ENCODE peak calls at places on chromosomes 1 and 21, in nine cellular contexts. One of them, this sample, is unnamed.

GRCh38 chr1:224433041-224433670 is 1.4 kb downstream of the WDR26 start:
- DNase-seq in activated CD4-positive, alpha-beta T cell treated with anti-CD3 and anti-CD28 coated beads, Interleukin-2, amount 10 ng/mL, durations not matched to agents 7 days and 5 days: peak; percentile 35
- DNase-seq in NCI-H1105: peak; percentile 16
- DNase-seq in activated CD8-positive, alpha-beta memory T cell treated with anti-CD3 and anti-CD28 coated beads for 1 hour: no peak
- DNase-seq in stimulated activated CD4-positive, alpha-beta T cell treated with anti-CD3 and anti-CD28 coated beads, Interleukin-1b, Interleukin-23, amount 100 ng/mL, for 4 hours: peak; percentile 10
- DNase-seq in WERI-Rb-1: peak; percentile 34
- DNase-seq in KG1: no peak
- DNase-seq in left cardiac atrium: no peak
- DNase-seq in nephron progenitor cell: peak; percentile 50
- DNase-seq in this sample: peak; percentile 35

GRCh38 chr1:31010081-31010989 is 55.2 kb downstream of the PUM1 start:
- DNase-seq in left cardiac atrium: no peak
- DNase-seq in KG1: no peak
- DNase-seq in WERI-Rb-1: no peak
- DNase-seq in nephron progenitor cell: no peak
- DNase-seq in activated CD8-positive, alpha-beta memory T cell treated with anti-CD3 and anti-CD28 coated beads for 1 hour: no peak
- DNase-seq in NCI-H1105: no peak
- DNase-seq in activated CD4-positive, alpha-beta T cell treated with anti-CD3 and anti-CD28 coated beads, Interleukin-2, amount 10 ng/mL, durations not matched to agents 7 days and 5 days: peak; percentile 17
- DNase-seq in stimulated activated CD4-positive, alpha-beta T cell treated with anti-CD3 and anti-CD28 coated beads, Interleukin-1b, Interleukin-23, amount 100 ng/mL, for 4 hours: peak; percentile 7
- DNase-seq in this sample: no peak

GRCh38 chr1:106880226-106880625 is 176.2 kb upstream of the PRMT6 start:
- DNase-seq in left cardiac atrium: no peak
- DNase-seq in NCI-H1105: no peak
- DNase-seq in activated CD8-positive, alpha-beta memory T cell treated with anti-CD3 and anti-CD28 coated beads for 1 hour: no peak
- DNase-seq in WERI-Rb-1: no peak
- DNase-seq in activated CD4-positive, alpha-beta T cell treated with anti-CD3 and anti-CD28 coated beads, Interleukin-2, amount 10 ng/mL, durations not matched to agents 7 days and 5 days: no peak
- DNase-seq in nephron progenitor cell: no peak
- DNase-seq in stimulated activated CD4-positive, alpha-beta T cell treated with anti-CD3 and anti-CD28 coated beads, Interleukin-1b, Interleukin-23, amount 100 ng/mL, for 4 hours: no peak
- DNase-seq in KG1: no peak
- DNase-seq in this sample: no peak

GRCh38 chr1:84698718-84699117 is 8.5 kb upstream of the SSX2IP start:
- DNase-seq in activated CD4-positive, alpha-beta T cell treated with anti-CD3 and anti-CD28 coated beads, Interleukin-2, amount 10 ng/mL, durations not matched to agents 7 days and 5 days: no peak
- DNase-seq in nephron progenitor cell: no peak
- DNase-seq in WERI-Rb-1: no peak
- DNase-seq in left cardiac atrium: no peak
- DNase-seq in KG1: no peak
- DNase-seq in stimulated activated CD4-positive, alpha-beta T cell treated with anti-CD3 and anti-CD28 coated beads, Interleukin-1b, Interleukin-23, amount 100 ng/mL, for 4 hours: no peak
- DNase-seq in activated CD8-positive, alpha-beta memory T cell treated with anti-CD3 and anti-CD28 coated beads for 1 hour: no peak
- DNase-seq in NCI-H1105: no peak
- DNase-seq in this sample: no peak

GRCh38 chr1:57894315-57894714 is 470.5 kb upstream of the DAB1 start:
- DNase-seq in nephron progenitor cell: no peak
- DNase-seq in KG1: no peak
- DNase-seq in WERI-Rb-1: no peak
- DNase-seq in stimulated activated CD4-positive, alpha-beta T cell treated with anti-CD3 and anti-CD28 coated beads, Interleukin-1b, Interleukin-23, amount 100 ng/mL, for 4 hours: no peak
- DNase-seq in activated CD4-positive, alpha-beta T cell treated with anti-CD3 and anti-CD28 coated beads, Interleukin-2, amount 10 ng/mL, durations not matched to agents 7 days and 5 days: no peak
- DNase-seq in activated CD8-positive, alpha-beta memory T cell treated with anti-CD3 and anti-CD28 coated beads for 1 hour: no peak
- DNase-seq in NCI-H1105: no peak
- DNase-seq in left cardiac atrium: no peak
- DNase-seq in this sample: no peak

GRCh38 chr1:15089244-15089992 is 64.1 kb upstream of the TMEM51 start:
- DNase-seq in stimulated activated CD4-positive, alpha-beta T cell treated with anti-CD3 and anti-CD28 coated beads, Interleukin-1b, Interleukin-23, amount 100 ng/mL, for 4 hours: no peak
- DNase-seq in NCI-H1105: no peak
- DNase-seq in activated CD4-positive, alpha-beta T cell treated with anti-CD3 and anti-CD28 coated beads, Interleukin-2, amount 10 ng/mL, durations not matched to agents 7 days and 5 days: no peak
- DNase-seq in KG1: no peak
- DNase-seq in activated CD8-positive, alpha-beta memory T cell treated with anti-CD3 and anti-CD28 coated beads for 1 hour: no peak
- DNase-seq in left cardiac atrium: no peak
- DNase-seq in WERI-Rb-1: no peak
- DNase-seq in nephron progenitor cell: no peak
- DNase-seq in this sample: no peak

GRCh38 chr1:50097041-50097739 is 11.5 kb upstream of the ELAVL4 start:
- DNase-seq in stimulated activated CD4-positive, alpha-beta T cell treated with anti-CD3 and anti-CD28 coated beads, Interleukin-1b, Interleukin-23, amount 100 ng/mL, for 4 hours: no peak
- DNase-seq in left cardiac atrium: no peak
- DNase-seq in nephron progenitor cell: no peak
- DNase-seq in activated CD8-positive, alpha-beta memory T cell treated with anti-CD3 and anti-CD28 coated beads for 1 hour: no peak
- DNase-seq in activated CD4-positive, alpha-beta T cell treated with anti-CD3 and anti-CD28 coated beads, Interleukin-2, amount 10 ng/mL, durations not matched to agents 7 days and 5 days: no peak
- DNase-seq in KG1: no peak
- DNase-seq in NCI-H1105: no peak
- DNase-seq in WERI-Rb-1: no peak
- DNase-seq in this sample: no peak

GRCh38 chr1:110674337-110675059 is at the start of gene KCNA3:
- DNase-seq in left cardiac atrium: peak; percentile 40
- DNase-seq in NCI-H1105: peak; percentile 54
- DNase-seq in activated CD4-positive, alpha-beta T cell treated with anti-CD3 and anti-CD28 coated beads, Interleukin-2, amount 10 ng/mL, durations not matched to agents 7 days and 5 days: peak; percentile 67
- DNase-seq in KG1: no peak
- DNase-seq in stimulated activated CD4-positive, alpha-beta T cell treated with anti-CD3 and anti-CD28 coated beads, Interleukin-1b, Interleukin-23, amount 100 ng/mL, for 4 hours: peak; percentile 60
- DNase-seq in activated CD8-positive, alpha-beta memory T cell treated with anti-CD3 and anti-CD28 coated beads for 1 hour: peak; percentile 58
- DNase-seq in WERI-Rb-1: no peak
- DNase-seq in nephron progenitor cell: peak; percentile 82
- DNase-seq in this sample: peak; percentile 66

GRCh38 chr21:36485476-36485875 is 5.6 kb upstream of the CLDN14 start:
- DNase-seq in WERI-Rb-1: no peak
- DNase-seq in activated CD8-positive, alpha-beta memory T cell treated with anti-CD3 and anti-CD28 coated beads for 1 hour: no peak
- DNase-seq in left cardiac atrium: no peak
- DNase-seq in activated CD4-positive, alpha-beta T cell treated with anti-CD3 and anti-CD28 coated beads, Interleukin-2, amount 10 ng/mL, durations not matched to agents 7 days and 5 days: no peak
- DNase-seq in KG1: no peak
- DNase-seq in stimulated activated CD4-positive, alpha-beta T cell treated with anti-CD3 and anti-CD28 coated beads, Interleukin-1b, Interleukin-23, amount 100 ng/mL, for 4 hours: no peak
- DNase-seq in NCI-H1105: no peak
- DNase-seq in nephron progenitor cell: no peak
- DNase-seq in this sample: no peak

GRCh38 chr1:163875927-163876320 is 554.2 kb downstream of the NUF2 start:
- DNase-seq in NCI-H1105: no peak
- DNase-seq in stimulated activated CD4-positive, alpha-beta T cell treated with anti-CD3 and anti-CD28 coated beads, Interleukin-1b, Interleukin-23, amount 100 ng/mL, for 4 hours: no peak
- DNase-seq in activated CD8-positive, alpha-beta memory T cell treated with anti-CD3 and anti-CD28 coated beads for 1 hour: no peak
- DNase-seq in KG1: no peak
- DNase-seq in WERI-Rb-1: no peak
- DNase-seq in activated CD4-positive, alpha-beta T cell treated with anti-CD3 and anti-CD28 coated beads, Interleukin-2, amount 10 ng/mL, durations not matched to agents 7 days and 5 days: no peak
- DNase-seq in nephron progenitor cell: no peak
- DNase-seq in left cardiac atrium: no peak
- DNase-seq in this sample: no peak

GRCh38 chr21:27213328-27213727 is 246.4 kb upstream of the ADAMTS5 start:
- DNase-seq in stimulated activated CD4-positive, alpha-beta T cell treated with anti-CD3 and anti-CD28 coated beads, Interleukin-1b, Interleukin-23, amount 100 ng/mL, for 4 hours: no peak
- DNase-seq in activated CD4-positive, alpha-beta T cell treated with anti-CD3 and anti-CD28 coated beads, Interleukin-2, amount 10 ng/mL, durations not matched to agents 7 days and 5 days: no peak
- DNase-seq in left cardiac atrium: no peak
- DNase-seq in KG1: no peak
- DNase-seq in NCI-H1105: no peak
- DNase-seq in nephron progenitor cell: no peak
- DNase-seq in activated CD8-positive, alpha-beta memory T cell treated with anti-CD3 and anti-CD28 coated beads for 1 hour: no peak
- DNase-seq in WERI-Rb-1: no peak
- DNase-seq in this sample: no peak

GRCh38 chr1:2788506-2789163 is 12.9 kb downstream of the TTC34 start:
- DNase-seq in WERI-Rb-1: peak; percentile 6
- DNase-seq in left cardiac atrium: peak; percentile 18
- DNase-seq in stimulated activated CD4-positive, alpha-beta T cell treated with anti-CD3 and anti-CD28 coated beads, Interleukin-1b, Interleukin-23, amount 100 ng/mL, for 4 hours: no peak
- DNase-seq in NCI-H1105: no peak
- DNase-seq in activated CD4-positive, alpha-beta T cell treated with anti-CD3 and anti-CD28 coated beads, Interleukin-2, amount 10 ng/mL, durations not matched to agents 7 days and 5 days: no peak
- DNase-seq in nephron progenitor cell: no peak
- DNase-seq in KG1: no peak
- DNase-seq in activated CD8-positive, alpha-beta memory T cell treated with anti-CD3 and anti-CD28 coated beads for 1 hour: no peak
- DNase-seq in this sample: no peak

GRCh38 chr1:14939527-14940284 is 213.8 kb upstream of the TMEM51 start:
- DNase-seq in left cardiac atrium: no peak
- DNase-seq in nephron progenitor cell: no peak
- DNase-seq in NCI-H1105: no peak
- DNase-seq in activated CD8-positive, alpha-beta memory T cell treated with anti-CD3 and anti-CD28 coated beads for 1 hour: no peak
- DNase-seq in WERI-Rb-1: no peak
- DNase-seq in activated CD4-positive, alpha-beta T cell treated with anti-CD3 and anti-CD28 coated beads, Interleukin-2, amount 10 ng/mL, durations not matched to agents 7 days and 5 days: no peak
- DNase-seq in stimulated activated CD4-positive, alpha-beta T cell treated with anti-CD3 and anti-CD28 coated beads, Interleukin-1b, Interleukin-23, amount 100 ng/mL, for 4 hours: no peak
- DNase-seq in KG1: no peak
- DNase-seq in this sample: no peak

GRCh38 chr1:34785231-34785874 is 4.3 kb downstream of the GJB3 start:
- DNase-seq in nephron progenitor cell: no peak
- DNase-seq in NCI-H1105: no peak
- DNase-seq in KG1: no peak
- DNase-seq in activated CD4-positive, alpha-beta T cell treated with anti-CD3 and anti-CD28 coated beads, Interleukin-2, amount 10 ng/mL, durations not matched to agents 7 days and 5 days: no peak
- DNase-seq in WERI-Rb-1: no peak
- DNase-seq in stimulated activated CD4-positive, alpha-beta T cell treated with anti-CD3 and anti-CD28 coated beads, Interleukin-1b, Interleukin-23, amount 100 ng/mL, for 4 hours: no peak
- DNase-seq in left cardiac atrium: no peak
- DNase-seq in activated CD8-positive, alpha-beta memory T cell treated with anti-CD3 and anti-CD28 coated beads for 1 hour: no peak
- DNase-seq in this sample: no peak

GRCh38 chr21:36487641-36488307 is 7.9 kb upstream of the CLDN14 start:
- DNase-seq in WERI-Rb-1: no peak
- DNase-seq in nephron progenitor cell: no peak
- DNase-seq in NCI-H1105: no peak
- DNase-seq in left cardiac atrium: no peak
- DNase-seq in KG1: no peak
- DNase-seq in stimulated activated CD4-positive, alpha-beta T cell treated with anti-CD3 and anti-CD28 coated beads, Interleukin-1b, Interleukin-23, amount 100 ng/mL, for 4 hours: no peak
- DNase-seq in activated CD8-positive, alpha-beta memory T cell treated with anti-CD3 and anti-CD28 coated beads for 1 hour: no peak
- DNase-seq in activated CD4-positive, alpha-beta T cell treated with anti-CD3 and anti-CD28 coated beads, Interleukin-2, amount 10 ng/mL, durations not matched to agents 7 days and 5 days: no peak
- DNase-seq in this sample: no peak